ENCODE peak calls at places on chromosome 3, in four cellular contexts. W is H1, H is HepG2, Y is K562. O is an unnamed sample.

GRCh38 chr3:35635407-35635806 is 3.9 kb upstream of the ARPP21 start:
- DNase-seq in W (no peak), H (no peak), Y (no peak), O (no peak)

GRCh38 chr3:82509106-82509842 is 747.8 kb upstream of the GBE1 start:
- DNase-seq in W (no peak), Y (no peak), H (no peak), O (no peak)

GRCh38 chr3:41075958-41076357 is 123.3 kb upstream of the CTNNB1 start:
- DNase-seq in H (peak), W (no peak), Y (no peak), O (no peak)

GRCh38 chr3:45986303-45986982 is 9.2 kb downstream of the FYCO1 start:
- DNase-seq in W (no peak), Y (no peak), H (peak), O (no peak)

GRCh38 chr3:175493296-175493695 is 634.2 kb downstream of the NAALADL2 start:
- DNase-seq in W (no peak), Y (no peak), H (no peak), O (no peak)

GRCh38 chr3:27528798-27529197 is 44.6 kb upstream of the SLC4A7 start:
- DNase-seq in Y (no peak), H (no peak), W (no peak), O (no peak)

GRCh38 chr3:105349988-105350387 is 16.7 kb upstream of the ALCAM start:
- DNase-seq in Y (no peak), H (no peak), W (no peak), O (no peak)

GRCh38 chr3:51845129-51845528 is 16.3 kb upstream of the IQCF2 start:
- DNase-seq in W (no peak), Y (no peak), H (no peak), O (no peak)

GRCh38 chr3:107637416-107638182 is 114.8 kb downstream of the BBX start:
- DNase-seq in W (no peak), H (no peak), Y (no peak), O (no peak)

GRCh38 chr3:72847282-72847681 is 963 bp downstream of the SHQ1 start:
- DNase-seq in W (no peak), Y (no peak), H (no peak), O (no peak)

GRCh38 chr3:107884719-107885460 is 205.9 kb downstream of the CD47 start:
- DNase-seq in W (no peak), Y (no peak), H (no peak), O (no peak)

GRCh38 chr3:82736696-82737277 is 975.3 kb upstream of the GBE1 start:
- DNase-seq in H (no peak), Y (no peak), W (no peak), O (no peak)

GRCh38 chr3:112656045-112656444 is 15.1 kb upstream of the CCDC80 start:
- DNase-seq in Y (no peak), W (no peak), H (no peak), O (no peak)

GRCh38 chr3:32451049-32451659 is 51.5 kb downstream of the CMTM6 start:
- DNase-seq in Y (no peak), W (no peak), H (no peak), O (no peak)

GRCh38 chr3:99686955-99687612 is 48.7 kb downstream of the COL8A1 start:
- DNase-seq in W (peak), Y (peak), H (peak), O (peak)

GRCh38 chr3:156718622-156719300 is 44.4 kb downstream of the TIPARP start:
- DNase-seq in W (no peak), H (no peak), Y (no peak), O (no peak)

GRCh38 chr3:173891272-173892100 is 493.9 kb downstream of the NLGN1 start:
- DNase-seq in H (no peak), Y (no peak), W (no peak), O (no peak)

GRCh38 chr3:190524942-190525341 is 11.1 kb downstream of the IL1RAP start:
- DNase-seq in W (no peak), Y (no peak), H (no peak), O (no peak)

GRCh38 chr3:127045435-127046045 is 62.6 kb downstream of the PLXNA1 start:
- DNase-seq in H (no peak), W (no peak), Y (no peak), O (no peak)

GRCh38 chr3:105868450-105868744 is 415 bp downstream of the CBLB start:
- DNase-seq in H (peak), W (peak), Y (peak), O (no peak)

GRCh38 chr3:158105710-158106438 is at the start of gene SHOX2:
- DNase-seq in W (no peak), H (no peak), Y (peak), O (no peak)

GRCh38 chr3:58292866-58293265 is 13.2 kb upstream of the RPP14 start:
- DNase-seq in W (no peak), Y (no peak), H (no peak), O (no peak)

GRCh38 chr3:49370585-49371290 is 12.6 kb upstream of the GPX1 start:
- DNase-seq in H (no peak), W (no peak), Y (no peak), O (no peak)

GRCh38 chr3:187746479-187747335 is 1.4 kb upstream of the BCL6 start:
- DNase-seq in W (no peak), H (no peak), Y (no peak), O (no peak)

GRCh38 chr3:150970665-150971327 is 1.7 kb downstream of the CLRN1 start:
- DNase-seq in H (no peak), Y (no peak), W (no peak), O (peak)

GRCh38 chr3:150901793-150902192 is 3.4 kb downstream of the MINDY4B start:
- DNase-seq in H (no peak), Y (no peak), W (no peak), O (no peak)

GRCh38 chr3:157174265-157174615 is 14.3 kb upstream of the CCNL1 start:
- DNase-seq in Y (no peak), H (no peak), W (no peak), O (no peak)

GRCh38 chr3:111545349-111545748 is 3.4 kb downstream of the CD96 start:
- DNase-seq in W (no peak), Y (no peak), H (no peak), O (no peak)

GRCh38 chr3:111547645-111548044 is 5.6 kb downstream of the CD96 start:
- DNase-seq in Y (no peak), H (no peak), W (no peak), O (no peak)

GRCh38 chr3:111548756-111549155 is 6.8 kb downstream of the CD96 start:
- DNase-seq in Y (no peak), H (no peak), W (no peak), O (no peak)

GRCh38 chr3:111548060-111548459 is 6.1 kb downstream of the CD96 start:
- DNase-seq in H (no peak), Y (no peak), W (no peak), O (no peak)
- TF ChIP-seq FOSL1 in H (no peak), Y (no peak), W (no peak), O (no peak)

GRCh38 chr3:73874596-73874995 is 249.9 kb upstream of the PDZRN3 start:
- DNase-seq in W (no peak), Y (no peak), H (no peak), O (no peak)
- TF ChIP-seq ATF3 in W (no peak), Y (no peak), H (no peak), O (no peak)

DNA sequence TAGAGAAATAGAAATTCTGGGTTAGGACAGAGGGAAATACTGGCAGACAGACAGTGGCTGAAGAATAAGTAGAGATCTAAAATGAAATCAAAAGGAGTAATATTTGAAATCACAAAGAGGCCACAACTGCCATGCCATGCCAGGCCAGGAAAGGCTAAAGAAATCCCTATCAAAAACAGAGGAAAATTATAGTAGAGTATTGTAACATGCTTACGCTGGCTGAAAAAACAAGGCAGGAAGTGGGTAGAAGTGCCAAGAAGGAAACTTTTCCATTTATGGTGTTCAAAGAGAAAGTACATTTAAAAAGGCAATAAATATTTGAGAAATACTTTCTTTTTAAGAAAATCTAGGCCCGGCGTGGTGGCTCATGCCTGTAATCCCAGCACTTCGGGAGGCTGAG is 415.7 kb downstream of the PLCL2 start:
- DNase-seq in H (no peak), Y (no peak), W (no peak), O (no peak)
- TF ChIP-seq FOSL1 in H (no peak), Y (no peak), W (no peak), O (no peak)

GRCh38 chr3:138383715-138384114 is 35.3 kb downstream of the MRAS start:
- DNase-seq in Y (no peak), H (no peak), W (no peak), O (no peak)

GRCh38 chr3:138381950-138382715 is 33.8 kb downstream of the MRAS start:
- DNase-seq in Y (no peak), W (no peak), H (peak), O (no peak)

GRCh38 chr3:138389144-138389601 is 40.8 kb downstream of the MRAS start:
- DNase-seq in W (no peak), Y (no peak), H (no peak), O (no peak)

GRCh38 chr3:138381413-138381901 is 33.1 kb downstream of the MRAS start:
- DNase-seq in H (no peak), Y (no peak), W (no peak), O (no peak)

DNA sequence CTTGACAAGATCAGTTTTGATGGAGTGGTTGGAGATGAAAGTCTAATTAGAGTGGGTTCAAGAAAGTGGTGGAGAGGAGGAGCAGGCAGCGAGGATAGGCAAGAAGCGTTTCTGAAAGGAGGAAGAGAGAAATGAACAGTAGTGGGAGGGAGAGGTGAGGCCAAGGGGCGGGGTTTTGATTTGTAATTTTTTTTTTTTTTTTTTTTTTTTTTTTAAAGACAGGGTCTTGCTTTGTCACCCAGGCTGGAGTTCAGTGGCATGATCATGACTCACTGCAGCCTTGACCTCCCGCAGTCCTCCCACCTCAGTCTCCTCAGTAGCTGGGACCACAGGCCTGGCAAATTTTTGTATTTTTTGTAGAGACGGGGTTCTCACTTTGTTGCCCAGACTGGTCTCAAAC is 36.6 kb downstream of the MRAS start:
- DNase-seq in H (peak), W (no peak), Y (no peak), O (no peak)
- TF ChIP-seq ATF3 in H (no peak), W (no peak), Y (peak), O (no peak)

DNA sequence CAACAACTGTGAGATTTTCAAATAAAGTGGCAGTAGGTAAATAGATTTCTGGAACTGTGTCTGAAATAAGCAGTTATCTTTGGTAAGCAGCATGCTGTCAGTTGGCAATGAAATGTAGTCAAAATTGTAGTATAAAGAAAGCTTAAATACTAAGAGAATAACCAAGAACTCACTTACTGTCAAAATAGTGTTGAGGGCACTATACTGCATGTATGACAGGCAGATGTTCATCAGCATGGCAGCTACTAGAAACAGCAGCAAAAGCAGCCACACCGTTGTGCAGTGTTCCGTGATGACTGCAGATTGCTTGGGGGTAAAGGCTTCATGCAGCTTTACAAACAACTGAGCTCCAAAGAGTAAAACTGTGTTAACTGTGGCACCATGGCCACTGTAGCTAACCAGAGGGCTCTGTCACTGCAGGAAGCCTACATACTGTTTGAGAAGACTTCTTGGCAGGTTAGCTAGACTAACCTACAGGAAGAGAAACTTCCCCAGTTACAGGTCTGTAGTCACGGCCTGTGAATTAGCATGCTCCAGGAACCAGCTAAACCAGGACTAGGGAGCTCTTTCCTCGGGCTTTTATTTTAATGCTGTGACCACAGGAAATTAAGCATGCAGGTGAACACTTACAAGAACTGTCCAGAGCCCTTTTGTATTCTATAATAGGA is 459.7 kb downstream of the TBL1XR1 start:
- DNase-seq in W (no peak), Y (no peak), H (no peak), O (no peak)
- TF ChIP-seq FOSL1 in W (no peak), Y (no peak), H (no peak), O (no peak)

GRCh38 chr3:181454451-181455027 is 257.2 kb upstream of the SOX2 start:
- DNase-seq in W (no peak), Y (no peak), H (no peak), O (no peak)
- TF ChIP-seq ATF3 in W (no peak), Y (no peak), H (no peak), O (no peak)

DNA sequence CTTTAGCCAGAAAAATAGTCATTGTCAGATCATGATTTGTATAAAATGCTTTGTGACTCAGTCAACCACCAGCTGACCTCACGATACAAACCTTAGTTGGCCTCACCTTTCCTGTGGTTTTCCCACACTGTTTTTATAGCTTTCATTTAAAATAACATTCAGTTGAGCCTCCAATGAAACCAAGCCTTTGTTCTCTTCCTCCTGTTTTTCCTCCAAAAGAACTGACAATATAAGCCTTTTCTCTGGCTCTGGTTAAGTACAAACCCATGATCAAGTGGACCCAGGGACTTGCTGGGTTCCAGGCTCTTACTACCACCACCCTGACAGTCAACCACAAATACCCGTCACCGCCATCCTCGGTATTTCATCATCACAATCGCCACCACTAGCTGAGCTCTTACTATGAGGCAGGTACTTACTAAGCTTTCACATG is 81.7 kb downstream of the TAMM41 start:
- DNase-seq in H (no peak), Y (no peak), W (no peak), O (peak)
- TF ChIP-seq FOSL1 in H (no peak), Y (no peak), W (no peak), O (peak)

GRCh38 chr3:43279532-43279931 is 6.8 kb upstream of the SNRK start:
- DNase-seq in W (no peak), H (no peak), Y (no peak), O (no peak)
- TF ChIP-seq ATF3 in W (no peak), H (no peak), Y (no peak), O (no peak)

DNA sequence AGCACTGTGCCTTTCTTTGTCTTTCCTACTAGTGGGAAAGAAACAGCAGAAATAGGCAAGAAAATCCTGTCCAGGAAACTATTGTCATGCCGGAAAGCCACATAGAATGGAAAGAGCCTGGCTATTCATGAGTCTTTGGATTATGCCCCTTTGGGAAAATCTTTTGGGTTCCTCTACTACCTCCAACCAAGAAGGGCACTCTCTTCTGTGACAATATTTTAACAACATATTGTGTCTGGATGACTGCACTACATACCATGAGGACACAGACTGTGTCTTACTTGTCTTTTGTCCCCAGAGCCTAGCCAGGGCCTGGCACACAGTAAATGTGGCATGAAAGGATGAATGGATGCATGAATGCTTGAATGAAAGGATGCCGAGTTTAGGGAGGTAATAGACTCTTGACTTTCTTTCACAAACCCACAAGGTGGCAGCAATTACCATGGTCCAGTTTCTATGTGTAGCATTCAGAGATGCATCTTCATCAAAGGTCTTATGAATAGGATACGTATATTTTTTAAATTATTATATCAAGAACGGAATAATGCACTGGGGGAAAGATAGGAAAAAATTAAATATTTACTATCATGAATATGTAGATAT is 30.3 kb downstream of the ARL14 start:
- DNase-seq in W (no peak), Y (no peak), H (peak), O (peak)
- TF ChIP-seq FOSL1 in W (no peak), Y (no peak), H (no peak), O (no peak)